ENCODE peak calls at places on chromosomes 2 and 18, in five cellular contexts. G is WERI-Rb-1, R is A673, F is upper lobe of right lung, B is esophagus squamous epithelium. X is an unnamed sample.

GRCh38 chr2:239852272-239852671 is 172.9 kb downstream of the NDUFA10 start:
- DNase-seq in R (no peak), G (no peak), F (no peak), B (no peak), X (no peak)

GRCh38 chr2:220090050-220090449 is 462.6 kb downstream of the SLC4A3 start:
- DNase-seq in B (no peak), G (no peak), F (no peak), R (no peak), X (no peak)

GRCh38 chr2:62663443-62663842 is 42.1 kb upstream of the EHBP1 start:
- DNase-seq in G (no peak), F (no peak), B (no peak), R (no peak), X (no peak)

GRCh38 chr2:217523246-217523645 is 479.5 kb downstream of the TNS1 start:
- DNase-seq in F (no peak), G (no peak), B (no peak), R (no peak), X (no peak)

GRCh38 chr18:74113711-74114110 is 33.9 kb downstream of the FBXO15 start:
- DNase-seq in G (no peak), R (no peak), F (no peak), B (no peak), X (no peak)

GRCh38 chr2:42127425-42128424 is 41.4 kb upstream of the EML4 start:
- DNase-seq in F (no peak), R (no peak), G (peak; percentile 24), B (no peak), X (no peak)

GRCh38 chr18:59145055-59145454 is 5.4 kb downstream of the SEC11C start:
- DNase-seq in B (no peak), F (no peak), R (peak; percentile 32), G (no peak), X (no peak)

GRCh38 chr2:21640046-21640445 is 516.3 kb downstream of the TDRD15 start:
- DNase-seq in B (no peak), R (no peak), F (no peak), G (no peak), X (no peak)

GRCh38 chr2:240213476-240214391 is 73.3 kb upstream of the OTOS start:
- DNase-seq in R (no peak), B (no peak), G (peak; percentile 2), F (no peak), X (peak; percentile 22)

GRCh38 chr2:20231159-20231558 is 6.2 kb upstream of the SDC1 start:
- DNase-seq in F (peak; percentile 43), G (peak; percentile 8), R (no peak), B (no peak), X (no peak)

GRCh38 chr2:26838121-26838906 is 9.6 kb upstream of the DPYSL5 start:
- DNase-seq in B (no peak), G (no peak), R (peak; percentile 46), F (no peak), X (no peak)

GRCh38 chr2:201419057-201419635 is 32.1 kb downstream of the TRAK2 start:
- DNase-seq in R (no peak), F (no peak), B (no peak), G (no peak), X (no peak)

GRCh38 chr2:94956797-94957391 is 68.6 kb upstream of the MAL start:
- DNase-seq in F (no peak), R (peak; percentile 50), B (no peak), G (peak; percentile 39), X (no peak)

GRCh38 chr2:10328667-10329583 is 26.2 kb downstream of the HPCAL1 start:
- DNase-seq in G (no peak), F (no peak), B (no peak), R (no peak), X (no peak)

GRCh38 chr2:18526429-18526828 is 34.0 kb downstream of the RDH14 start:
- DNase-seq in B (no peak), G (no peak), R (no peak), F (no peak), X (no peak)

GRCh38 chr2:199463000-199463692 is 5.4 kb upstream of the SATB2 start:
- DNase-seq in R (peak; percentile 84), G (peak; percentile 88), F (peak; percentile 88), B (no peak), X (peak; percentile 92)
- H3K27ac ChIP-seq in R (peak overlapping the region; percentile 63), G (peak overlapping the region; percentile 77), F (no peak overlapping the region), B (no peak overlapping the region), X (no peak overlapping the region)

GRCh38 chr2:69505710-69506109 is 68.5 kb upstream of the NFU1 start:
- DNase-seq in G (no peak), R (peak; percentile 5), B (no peak), F (no peak), X (no peak)

GRCh38 chr2:69509011-69509749 is 71.9 kb upstream of the NFU1 start:
- DNase-seq in B (no peak), G (no peak), F (no peak), R (no peak), X (no peak)

GRCh38 chr2:69512446-69512845 is 75.2 kb upstream of the NFU1 start:
- DNase-seq in F (no peak), G (no peak), B (no peak), R (no peak), X (no peak)

GRCh38 chr2:69510204-69510603 is 73.0 kb upstream of the NFU1 start:
- DNase-seq in B (no peak), G (no peak), R (no peak), F (no peak), X (no peak)

GRCh38 chr2:69509750-69510140 is 72.5 kb upstream of the NFU1 start:
- DNase-seq in R (no peak), F (no peak), G (no peak), B (no peak), X (no peak)
- H3K36me3 ChIP-seq in R (peaks cover 10% of the 10 kb centered on the region), F (peaks cover 95% of the 10 kb centered on the region), G (peaks cover 53% of the 10 kb centered on the region), B (peaks cover 100% of the 10 kb centered on the region), X (peaks cover 94% of the 10 kb centered on the region)

GRCh38 chr2:123720760-123721159 is 304.3 kb upstream of the CNTNAP5 start:
- DNase-seq in G (peak; percentile 41), F (no peak), B (no peak), R (peak; percentile 12), X (no peak)
- H3K4me3 ChIP-seq in G (no peak overlapping the region), F (no peak overlapping the region), B (no peak overlapping the region), R (no peak overlapping the region), X (no peak overlapping the region)

DNA sequence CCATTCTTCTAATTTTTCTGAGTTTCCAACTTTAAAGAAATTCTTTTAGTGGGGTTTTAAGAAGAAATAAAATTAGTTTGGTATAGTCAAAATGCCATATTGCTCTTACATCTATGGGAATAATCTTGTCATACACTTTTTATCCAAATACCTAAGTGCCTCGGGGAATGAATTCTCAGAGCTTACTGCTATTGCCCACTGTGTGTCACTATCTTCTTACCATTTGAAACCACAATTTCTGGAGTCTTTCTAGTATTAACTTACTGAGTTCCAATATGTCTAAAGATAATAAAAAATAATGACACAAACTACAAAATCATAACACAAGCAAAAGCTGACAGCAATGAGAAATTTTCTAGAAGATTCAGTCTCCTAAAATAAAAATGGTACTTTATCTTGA is 23.7 kb upstream of the DNAH6 start:
- DNase-seq in R (no peak), B (no peak), G (no peak), F (no peak), X (no peak)
- H3K27ac ChIP-seq in R (no peak overlapping the region), B (no peak overlapping the region), G (no peak overlapping the region), F (no peak overlapping the region), X (no peak overlapping the region)

DNA sequence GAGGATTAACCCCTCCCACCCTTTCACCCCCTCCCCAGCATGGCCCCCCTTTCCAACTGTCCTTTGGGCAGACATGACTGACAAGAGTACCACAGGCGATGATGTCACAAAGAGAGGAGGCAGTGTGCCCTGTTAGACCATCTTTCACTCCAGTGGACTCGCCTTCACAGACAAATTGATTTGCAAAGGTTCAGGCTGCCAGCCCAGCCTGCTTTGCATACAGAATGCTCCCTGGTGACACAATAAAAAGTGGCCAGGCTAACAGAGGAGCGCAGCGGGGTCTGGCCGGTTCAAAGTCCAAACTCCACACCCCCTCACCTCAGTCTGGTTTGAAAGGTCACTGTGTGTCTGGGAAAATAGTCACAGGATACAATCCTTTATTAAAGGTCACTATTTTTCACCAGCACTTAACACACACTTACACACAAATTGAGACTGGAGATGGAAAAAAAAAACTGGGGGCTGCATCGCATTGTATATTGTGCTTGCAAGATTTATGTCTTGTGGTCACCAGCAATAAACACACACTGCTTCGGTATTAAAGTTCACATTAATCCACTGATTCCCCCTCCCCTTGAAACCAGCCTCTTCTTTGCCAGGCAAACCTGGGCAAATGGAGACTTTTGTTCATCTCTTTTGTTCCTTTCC is 236.9 kb downstream of the BCL11A start:
- DNase-seq in R (no peak), G (peak; percentile 45), B (no peak), F (no peak), X (no peak)
- H3K36me3 ChIP-seq in R (no peaks in the 10 kb centered on the region), G (no peaks in the 10 kb centered on the region), B (no peaks in the 10 kb centered on the region), F (no peaks in the 10 kb centered on the region), X (no peaks in the 10 kb centered on the region)

X was measured in left lung.